ENCODE peak calls at places on chromosomes 4 and X, in eight cellular contexts. E is IMR-90, X is stomach, G is psoas muscle, S is cardiac muscle cell, A is transverse colon, B is lung, U is left lung. O is an unnamed sample.
A peak's percentile ranks its signal among the peaks of the same experiment; 100 is the strongest.

GRCh38 chr4:56655627-56656345 is 25.3 kb downstream of the HOPX start:
- DNase-seq in E (no peak), X (no peak), G (peak; percentile 56), S (no peak), A (peak; percentile 10), B (no peak), U (no peak), O (no peak)

GRCh38 chr4:161419822-161420221 is 744.0 kb downstream of the FSTL5 start:
- DNase-seq in E (no peak), X (no peak), G (no peak), S (no peak), A (no peak), B (no peak), U (no peak), O (no peak)

GRCh38 chrX:65871671-65872311 is 168.1 kb downstream of the VSIG4 start:
- DNase-seq in E (no peak), X (no peak), G (no peak), S (peak; percentile 4), A (peak; percentile 64), B (no peak), U (peak; percentile 35), O (no peak)

GRCh38 chr4:90007494-90008167 is 113.0 kb downstream of the MMRN1 start:
- DNase-seq in E (no peak), X (no peak), G (no peak), S (no peak), A (no peak), B (no peak), U (no peak), O (no peak)

GRCh38 chr4:151304755-151305154 is 20.6 kb downstream of the SH3D19 start:
- DNase-seq in E (no peak), X (no peak), G (no peak), S (no peak), A (no peak), B (no peak), U (no peak), O (peak; percentile 29)

GRCh38 chr4:153523171-153523757 is 57.1 kb downstream of the TMEM131L start:
- DNase-seq in E (no peak), X (no peak), G (no peak), S (no peak), A (no peak), B (no peak), U (no peak), O (no peak)

GRCh38 chr4:53321151-53321987 is 44.5 kb downstream of the SCFD2 start:
- DNase-seq in E (peak; percentile 86), X (no peak), G (no peak), S (peak; percentile 78), A (no peak), B (no peak), U (no peak), O (no peak)

GRCh38 chr4:48493485-48494100 is 3.5 kb downstream of the ZAR1 start:
- DNase-seq in E (no peak), X (no peak), G (no peak), S (peak; percentile 18), A (no peak), B (no peak), U (no peak), O (no peak)

GRCh38 chrX:7987160-7987992 is 60.2 kb upstream of the PNPLA4 start:
- DNase-seq in E (peak; percentile 4), X (no peak), G (no peak), S (no peak), A (no peak), B (no peak), U (no peak), O (no peak)

GRCh38 chr4:128315756-128316520 is 28.3 kb upstream of the PGRMC2 start:
- DNase-seq in E (no peak), X (no peak), G (no peak), S (no peak), A (no peak), B (no peak), U (no peak), O (no peak)

GRCh38 chrX:48468247-48468671 is 1.8 kb downstream of the SLC38A5 start:
- DNase-seq in E (no peak), X (peak; percentile 43), G (no peak), S (no peak), A (peak; percentile 62), B (no peak), U (no peak), O (no peak)

GRCh38 chr4:38455092-38455855 is 208.7 kb upstream of the KLF3 start:
- DNase-seq in E (no peak), X (no peak), G (no peak), S (no peak), A (no peak), B (no peak), U (no peak), O (no peak)

GRCh38 chr4:1788254-1788973 is 4.7 kb upstream of the FGFR3 start:
- DNase-seq in E (no peak), X (no peak), G (no peak), S (no peak), A (no peak), B (no peak), U (no peak), O (no peak)

GRCh38 chr4:1785592-1785991 is 7.5 kb upstream of the FGFR3 start:
- DNase-seq in E (no peak), X (no peak), G (no peak), S (no peak), A (no peak), B (no peak), U (no peak), O (no peak)

GRCh38 chr4:1789552-1789951 is 3.5 kb upstream of the FGFR3 start:
- DNase-seq in E (no peak), X (no peak), G (no peak), S (no peak), A (no peak), B (no peak), U (no peak), O (no peak)

GRCh38 chr4:1786544-1787362 is 6.3 kb upstream of the FGFR3 start:
- DNase-seq in E (no peak), X (no peak), G (no peak), S (no peak), A (no peak), B (no peak), U (no peak), O (no peak)

DNA sequence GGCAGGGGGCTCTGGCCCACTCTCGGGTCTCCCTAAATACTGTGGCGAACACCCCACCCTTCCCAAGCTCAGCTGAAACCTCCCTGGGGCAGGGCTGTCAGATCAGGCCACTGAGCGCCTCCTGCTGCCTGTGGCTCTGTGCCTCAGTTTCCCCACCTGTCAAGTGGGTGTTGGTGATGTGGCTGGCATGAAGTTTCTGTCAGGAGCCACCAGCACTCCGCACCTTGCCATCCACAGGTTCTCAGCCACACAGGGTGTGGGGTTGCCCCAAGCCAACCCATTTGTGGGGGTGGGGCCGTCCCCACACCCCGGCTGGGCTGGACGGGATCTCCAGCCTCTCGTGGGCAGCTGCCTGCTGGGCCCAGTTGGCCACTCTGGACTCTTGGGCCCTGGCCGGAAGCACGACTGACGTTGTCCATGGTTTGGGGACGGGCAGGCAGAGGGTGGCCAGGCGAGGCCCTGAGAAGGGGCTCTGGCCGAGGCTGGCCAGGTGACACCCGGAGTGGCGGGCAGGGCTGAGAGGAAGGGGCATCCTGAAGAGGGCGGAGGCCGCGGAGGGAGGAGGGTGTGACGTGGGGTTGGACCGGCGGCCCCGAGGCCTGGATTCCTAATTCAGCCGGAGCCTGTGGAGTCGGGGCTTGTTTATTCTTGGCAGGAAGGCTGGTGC is 5.5 kb upstream of the FGFR3 start:
- DNase-seq in E (no peak), X (no peak), G (no peak), S (no peak), A (no peak), B (no peak), U (no peak), O (no peak)
- H3K4me1 ChIP-seq in E (no peaks in the 10 kb centered on the region), X (peaks cover 11% of the 10 kb centered on the region), G (peaks cover 8% of the 10 kb centered on the region), S (peaks cover 38% of the 10 kb centered on the region), A (no peaks in the 10 kb centered on the region), B (no peaks in the 10 kb centered on the region), U (no peaks in the 10 kb centered on the region), O (peaks cover 6% of the 10 kb centered on the region)

GRCh38 chrX:23919706-23920320 is 12.0 kb downstream of the CXorf58 start:
- DNase-seq in E (no peak), X (no peak), G (no peak), S (peak; percentile 41), A (no peak), B (no peak), U (no peak), O (no peak)
- TF ChIP-seq CTCF in E (no peak), X (no peak), G (no peak), S (peak; percentile 31), A (no peak), B (no peak), U (no peak), O (peak; percentile 11)

GRCh38 chrX:118062048-118062789 is 54.4 kb downstream of the KLHL13 start:
- DNase-seq in E (no peak), X (no peak), G (no peak), S (no peak), A (no peak), B (no peak), U (no peak), O (no peak)

GRCh38 chrX:118058924-118059323 is 57.7 kb downstream of the KLHL13 start:
- DNase-seq in E (peak; percentile 1), X (no peak), G (no peak), S (no peak), A (no peak), B (no peak), U (no peak), O (no peak)

DNA sequence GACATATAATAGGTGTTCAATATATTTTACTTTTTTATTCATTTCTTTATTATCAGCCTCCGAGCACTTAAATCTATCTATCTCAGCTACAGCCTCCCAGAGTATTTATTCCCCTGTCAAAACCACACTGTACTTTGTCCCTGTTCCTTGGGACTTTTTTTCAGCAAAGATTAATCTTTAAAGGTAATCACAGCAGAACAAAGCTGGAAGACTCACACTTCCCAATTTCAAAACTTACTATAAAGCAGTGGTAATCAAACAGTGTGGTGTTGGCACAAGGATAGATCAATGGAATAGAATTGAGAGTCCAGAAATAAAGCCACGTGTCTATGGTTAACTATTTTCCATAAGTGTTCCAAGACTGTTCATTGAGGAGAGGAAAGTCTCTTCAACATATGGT is 59.7 kb downstream of the KLHL13 start:
- DNase-seq in E (no peak), X (no peak), G (no peak), S (no peak), A (no peak), B (no peak), U (no peak), O (no peak)
- H3K4me1 ChIP-seq in E (no peaks in the 10 kb centered on the region), X (no peaks in the 10 kb centered on the region), G (no peaks in the 10 kb centered on the region), S (no peaks in the 10 kb centered on the region), A (no peaks in the 10 kb centered on the region), B (no peaks in the 10 kb centered on the region), U (no peaks in the 10 kb centered on the region), O (no peaks in the 10 kb centered on the region)

DNA sequence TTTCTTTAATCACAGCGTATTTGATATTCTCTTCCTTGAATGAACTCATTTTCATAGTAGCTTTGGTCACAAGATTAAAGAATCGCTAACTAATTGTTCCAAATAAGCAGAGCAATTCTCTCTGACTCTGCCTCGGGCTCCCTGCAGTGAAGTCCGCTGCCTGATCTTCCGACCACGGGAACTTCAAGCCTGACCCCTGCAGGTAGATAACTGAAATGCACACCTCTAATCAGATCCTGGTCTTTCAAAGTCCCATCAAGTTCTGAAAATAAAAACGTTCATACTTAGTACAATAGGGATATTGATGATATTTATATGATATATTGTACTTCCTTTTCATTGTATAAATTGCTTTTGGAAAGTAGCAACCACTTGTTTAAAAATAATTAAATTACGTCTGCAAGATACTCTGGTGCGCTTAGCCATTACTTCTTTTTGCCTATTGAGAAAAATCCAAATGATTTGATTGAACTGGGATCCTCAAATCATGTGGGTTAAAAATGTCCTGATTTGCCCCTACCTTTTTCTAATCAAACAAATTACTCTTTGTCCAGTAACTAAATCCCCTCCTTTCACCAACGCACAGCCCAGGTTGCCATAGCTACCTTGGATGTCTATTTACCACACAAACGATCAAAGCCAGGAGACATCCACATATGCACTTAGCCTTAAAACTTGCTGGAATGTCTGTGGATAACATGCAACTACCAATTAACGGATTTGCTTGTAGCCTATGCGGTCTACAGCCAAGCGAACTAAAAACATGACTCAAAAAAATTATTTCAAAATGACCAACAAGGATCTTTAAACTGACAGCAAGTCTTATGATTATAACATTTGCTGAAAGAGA is 4.2 kb downstream of the MID1 start:
- DNase-seq in E (peak; percentile 58), X (peak; percentile 43), G (no peak), S (peak; percentile 71), A (peak; percentile 46), B (no peak), U (no peak), O (no peak)
- TF ChIP-seq CTCF in E (peak; percentile 58), X (peak; percentile 32), G (peak; percentile 71), S (peak; percentile 58), A (peak; percentile 57), B (peak; percentile 13), U (peak; percentile 44), O (peak; percentile 65)